ENCODE peak calls at places on chromosomes 7 and 10, in nine cellular contexts. A is upper lobe of right lung; E is activated T-cell treated with anti-CD3 and anti-CD28 coated beads, Interleukin-2, amount 50 U/mL, for 4 hours; S is sciatic nerve; P is CD4-positive, alpha-beta T cell; L is GM12878; J is stimulated activated effector memory CD8-positive, alpha-beta T cell treated with anti-CD3 and anti-CD28 coated beads, Interleukin-12 subunit alpha, Interleukin-12 subunit beta, amount 100 ng/mL, for 72 hours; D is T-cell; W is lower lobe of right lung. F is an unnamed sample.

GRCh38 chr10:109996225-109996624 is 11.6 kb upstream of the ADD3 start:
- ATAC-seq in L (peak), P (no peak), W (no peak), A (no peak), E (no peak), J (no peak), D (no peak), S (peak), F (no peak)

GRCh38 chr7:17123020-17123419 is 175.4 kb upstream of the AHR start:
- ATAC-seq in L (peak), W (peak), P (no peak), A (peak), E (no peak), D (no peak), S (peak), J (no peak), F (no peak)

GRCh38 chr7:98826400-98826799 is 43.4 kb downstream of the TMEM130 start:
- ATAC-seq in W (peak), P (no peak), A (no peak), L (no peak), E (no peak), S (no peak), J (no peak), D (no peak), F (no peak)

GRCh38 chr10:104925232-104925851 is 284.3 kb downstream of the SORCS3 start:
- ATAC-seq in P (no peak), L (peak), D (no peak), W (no peak), A (peak), S (peak), E (no peak), J (no peak), F (no peak)

GRCh38 chr10:84337199-84337598 is 8.8 kb downstream of the CCSER2 start:
- ATAC-seq in D (no peak), P (no peak), W (no peak), L (no peak), A (peak), J (no peak), E (no peak), S (peak), F (no peak)

GRCh38 chr7:131623154-131623553 is 66.7 kb upstream of the PODXL start:
- ATAC-seq in E (no peak), L (no peak), P (no peak), S (peak), W (peak), D (no peak), J (no peak), A (peak), F (no peak)

GRCh38 chr7:99428972-99429566 is 9.5 kb downstream of the PTCD1 start:
- ATAC-seq in D (peak), P (peak), A (peak), L (no peak), W (peak), J (no peak), S (no peak), E (no peak), F (no peak)

GRCh38 chr7:118793552-118793951 is 569.0 kb downstream of the ANKRD7 start:
- ATAC-seq in L (no peak), P (no peak), E (no peak), S (peak), J (no peak), A (no peak), W (no peak), D (no peak), F (no peak)

GRCh38 chr7:100983451-100984187 is 14.3 kb downstream of the MUC12 start:
- ATAC-seq in L (no peak), E (no peak), J (no peak), P (no peak), S (no peak), A (peak), D (no peak), W (peak), F (no peak)

GRCh38 chr7:20064974-20065862 is 152.0 kb downstream of the MACC1 start:
- ATAC-seq in L (peak), J (peak), P (no peak), E (peak), S (peak), W (peak), D (peak), A (no peak), F (no peak)

GRCh38 chr10:31580646-31581045 is 261.6 kb downstream of the ZEB1 start:
- ATAC-seq in A (peak), L (no peak), D (no peak), S (peak), P (no peak), J (no peak), W (no peak), E (no peak), F (no peak)